ENCODE peak calls at places on chromosome 6, in four cellular contexts. F, C, I and T are unnamed samples. For H3K4me1, the result is how much of the 10 kb centered on the place peaks cover.

GRCh38 chr6:33078442-33078841 is 2.7 kb downstream of the HLA-DPB1 start:
- DNase-seq in F (no peak), C (no peak), I (no peak), T (no peak)

GRCh38 chr6:38977101-38977500 is 71.5 kb upstream of the GLP1R start:
- DNase-seq in F (no peak), C (no peak), I (no peak), T (no peak)

GRCh38 chr6:155387551-155387950 is 68.1 kb downstream of the NOX3 start:
- DNase-seq in I (no peak), C (no peak), F (no peak), T (no peak)

GRCh38 chr6:10585232-10585887 is 64.2 kb downstream of the GCNT2 start:
- DNase-seq in C (no peak), F (no peak), I (no peak), T (no peak)

GRCh38 chr6:128053109-128053508 is 152.3 kb upstream of the THEMIS start:
- DNase-seq in I (no peak), F (no peak), C (no peak), T (no peak)

GRCh38 chr6:34358389-34358906 is 34.0 kb downstream of the NUDT3 start:
- DNase-seq in C (no peak), F (no peak), I (no peak), T (no peak)

GRCh38 chr6:154590770-154591169 is 80.3 kb upstream of the CNKSR3 start:
- DNase-seq in F (no peak), I (peak), C (no peak), T (no peak)

GRCh38 chr6:30763618-30764489 is 19.5 kb upstream of the IER3 start:
- DNase-seq in I (no peak), C (peak), F (no peak), T (peak)

GRCh38 chr6:31971993-31972708 is at the start of gene DXO:
- DNase-seq in I (peak), C (peak), F (peak), T (peak)
- TF ChIP-seq POLR2AphosphoS5 in I (peak), C (peak), F (peak), T (peak)

GRCh38 chr6:36700812-36701211 is 3.2 kb downstream of the RAB44 start:
- DNase-seq in I (no peak), F (no peak), C (no peak), T (no peak)

GRCh38 chr6:36702656-36703055 is 5.0 kb downstream of the RAB44 start:
- DNase-seq in C (no peak), I (no peak), F (no peak), T (no peak)

GRCh38 chr6:36703081-36703606 is 5.5 kb downstream of the RAB44 start:
- DNase-seq in F (no peak), C (no peak), I (no peak), T (no peak)

GRCh38 chr6:36700071-36700811 is 2.6 kb downstream of the RAB44 start:
- DNase-seq in F (no peak), I (no peak), C (no peak), T (no peak)

DNA sequence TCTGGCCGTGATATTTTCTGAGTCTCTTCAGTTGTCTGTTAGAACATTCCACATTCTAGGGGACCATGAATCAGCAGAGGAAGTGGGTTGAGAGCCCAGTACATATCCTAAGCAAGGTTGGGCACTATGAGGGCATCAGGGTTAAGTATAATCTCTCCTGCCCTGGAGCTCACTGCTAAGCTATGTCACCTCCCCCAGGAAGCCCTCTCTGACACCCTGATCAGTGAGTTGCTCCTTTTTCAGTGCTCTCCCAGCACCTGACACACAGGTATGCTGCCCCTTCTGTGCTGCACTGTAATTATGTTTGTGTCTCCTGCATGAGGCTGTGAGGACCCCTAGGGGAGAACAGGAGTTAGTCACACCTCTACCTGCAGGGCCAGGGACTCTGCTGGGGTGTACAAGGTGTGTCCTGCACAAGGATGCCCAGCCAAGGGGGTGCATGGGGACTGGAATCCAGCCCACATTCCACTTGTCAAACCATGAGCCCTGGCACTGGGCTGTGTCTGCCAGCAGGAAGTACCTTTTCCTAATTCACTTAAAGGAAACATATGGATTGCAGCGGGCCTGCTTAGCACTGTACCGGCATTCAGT is 3.9 kb downstream of the RAB44 start:
- DNase-seq in F (no peak), I (no peak), C (peak), T (no peak)
- TF ChIP-seq CTCF in F (no peak), I (no peak), C (peak), T (no peak)

GRCh38 chr6:148517518-148517917 is 174.9 kb downstream of the SASH1 start:
- DNase-seq in F (no peak), I (no peak), C (no peak), T (no peak)
- H3K4me1 ChIP-seq in F (half or more), I (under half), C (under half), T (under half)

DNA sequence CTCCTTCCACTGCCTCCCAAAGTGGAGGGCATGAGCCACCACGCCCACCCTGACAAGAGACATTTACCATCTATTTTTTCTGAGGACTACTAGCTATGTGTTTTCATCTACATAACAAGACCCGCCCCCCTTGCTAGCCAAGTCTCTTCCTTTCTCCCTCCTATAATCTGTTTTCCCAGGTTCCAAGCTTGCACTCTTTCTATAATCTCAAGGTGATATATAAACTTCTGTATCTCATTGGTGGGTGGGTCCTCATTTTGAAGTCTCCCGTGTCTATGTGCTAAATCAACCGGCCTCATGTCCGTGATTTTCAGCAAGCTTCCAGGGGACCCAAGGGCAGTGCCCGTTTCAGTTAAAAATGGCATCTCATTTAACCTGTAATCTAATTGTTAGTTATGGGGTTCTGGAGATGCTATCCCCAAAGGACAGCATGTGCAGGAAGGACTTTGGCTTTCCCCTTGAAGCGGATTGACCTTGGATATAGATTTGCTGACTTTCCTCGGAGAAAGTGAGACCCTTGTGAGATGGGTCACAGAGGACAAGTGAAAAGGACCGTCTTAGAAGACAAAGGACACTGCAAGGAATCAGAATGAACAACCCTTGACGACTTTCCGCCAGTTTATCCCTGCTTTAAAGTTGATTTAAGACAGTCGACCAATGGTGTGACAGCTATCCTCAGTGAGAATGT is 22.4 kb downstream of the OR2B2 start:
- DNase-seq in I (no peak), F (no peak), C (no peak), T (no peak)
- TF ChIP-seq POLR2AphosphoS5 in I (no peak), F (no peak), C (no peak), T (no peak)

GRCh38 chr6:23305325-23305943 is 736.1 kb downstream of the HDGFL1 start:
- DNase-seq in F (no peak), C (no peak), I (no peak), T (no peak)
- TF ChIP-seq CTCF in F (no peak), C (no peak), I (no peak), T (no peak)

GRCh38 chr6:43271944-43272343 is 26.1 kb upstream of the SLC22A7 start:
- DNase-seq in F (no peak), I (no peak), C (no peak), T (no peak)

GRCh38 chr6:43269273-43270007 is 26.2 kb downstream of the TTBK1 start:
- DNase-seq in F (no peak), C (no peak), I (peak), T (no peak)

GRCh38 chr6:43273707-43274106 is 24.4 kb upstream of the SLC22A7 start:
- DNase-seq in F (no peak), C (peak), I (no peak), T (no peak)

GRCh38 chr6:43268782-43269272 is 25.5 kb downstream of the TTBK1 start:
- DNase-seq in C (no peak), I (no peak), F (no peak), T (no peak)

DNA sequence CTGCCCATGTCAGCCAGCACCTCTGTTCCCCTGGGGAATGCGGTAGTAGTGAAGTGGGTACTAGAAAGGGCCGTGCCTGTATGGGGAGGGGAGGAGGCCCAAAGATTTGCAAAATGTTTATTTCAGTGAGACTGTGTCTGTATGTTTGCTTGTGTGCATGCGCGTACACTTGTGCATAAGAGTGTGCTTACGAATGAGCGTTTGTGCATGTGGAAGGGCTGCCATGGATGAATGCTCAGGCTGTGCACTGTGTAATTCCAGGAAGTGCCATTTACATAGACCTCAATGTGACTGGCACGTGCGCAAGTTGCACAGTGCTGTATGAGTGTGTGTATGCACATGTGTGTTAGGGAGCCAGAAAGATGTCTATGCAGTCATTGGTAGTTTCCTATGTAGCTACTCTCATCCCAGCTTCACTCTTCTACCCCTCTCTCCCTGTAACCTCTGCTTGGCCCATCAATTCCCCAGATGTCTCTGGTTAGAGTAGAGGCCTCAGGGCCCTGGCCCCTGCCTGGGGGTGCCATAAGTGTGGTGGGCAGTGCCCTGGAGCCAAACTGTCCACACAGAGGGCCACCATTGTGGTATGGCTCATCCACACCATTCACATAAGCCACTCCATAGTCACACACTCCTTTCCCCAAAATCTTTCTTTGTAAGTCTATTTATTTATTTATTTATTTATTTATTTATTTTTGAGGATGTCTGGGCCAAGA is 26.8 kb upstream of the SLC22A7 start:
- DNase-seq in I (no peak), C (no peak), F (no peak), T (no peak)
- H3K4me1 ChIP-seq in I (half or more), C (half or more), F (half or more), T (under half)

GRCh38 chr6:114421219-114421618 is 78.4 kb upstream of the HS3ST5 start:
- DNase-seq in I (no peak), F (no peak), C (no peak), T (no peak)

GRCh38 chr6:114418304-114418972 is 75.6 kb upstream of the HS3ST5 start:
- DNase-seq in C (no peak), F (no peak), I (no peak), T (no peak)

DNA sequence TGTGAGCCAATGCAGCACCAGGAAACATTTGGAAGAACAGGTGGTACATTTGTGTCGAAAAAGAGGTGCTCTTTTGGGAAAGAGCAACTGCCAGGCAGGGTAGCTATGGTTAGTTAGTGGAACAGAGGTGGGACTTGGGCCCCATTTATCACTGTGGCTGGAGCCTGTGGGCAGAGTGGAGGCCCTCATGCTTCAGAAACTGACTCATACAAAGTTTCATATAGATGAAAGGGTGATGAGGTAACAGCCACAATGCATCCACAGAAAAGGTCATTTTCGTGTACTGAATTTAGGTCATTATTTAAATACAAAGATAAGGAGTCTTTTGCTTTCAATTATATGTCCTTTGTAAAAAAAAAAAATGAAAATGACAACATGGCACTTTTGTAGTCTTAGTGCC is 76.4 kb upstream of the HS3ST5 start:
- DNase-seq in I (no peak), C (peak), F (no peak), T (no peak)
- TF ChIP-seq POLR2AphosphoS5 in I (no peak), C (no peak), F (no peak), T (no peak)

GRCh38 chr6:111274593-111275217 is 187.4 kb downstream of the SLC16A10 start:
- DNase-seq in C (no peak), I (no peak), F (no peak), T (no peak)

GRCh38 chr6:111269401-111269970 is 182.2 kb downstream of the SLC16A10 start:
- DNase-seq in I (no peak), C (no peak), F (no peak), T (no peak)

GRCh38 chr6:111265842-111266241 is 178.5 kb downstream of the SLC16A10 start:
- DNase-seq in F (no peak), I (no peak), C (no peak), T (no peak)

GRCh38 chr6:111267764-111268333 is 180.5 kb downstream of the SLC16A10 start:
- DNase-seq in C (no peak), I (no peak), F (no peak), T (no peak)

DNA sequence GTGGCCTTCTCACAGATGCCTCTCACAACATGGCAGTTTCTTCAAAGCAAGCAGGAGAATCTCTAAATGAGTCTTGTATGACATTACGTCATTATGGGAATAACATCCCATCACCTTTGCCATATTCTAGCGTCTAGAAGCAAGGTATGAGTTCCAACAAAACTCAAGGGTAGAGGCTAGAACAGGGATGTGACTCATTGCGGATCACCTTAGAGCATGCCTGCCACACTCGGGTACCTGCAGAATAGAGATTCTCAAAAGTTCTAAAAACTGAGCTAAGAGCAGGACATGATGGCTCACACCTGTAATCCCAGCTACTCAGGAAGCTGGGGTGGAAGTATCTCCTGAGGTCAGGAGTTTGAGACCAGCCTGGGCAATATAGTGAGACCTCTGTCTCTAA is 182.8 kb downstream of the SLC16A10 start:
- DNase-seq in F (no peak), I (no peak), C (no peak), T (no peak)
- TF ChIP-seq CTCF in F (no peak), I (no peak), C (no peak), T (no peak)

GRCh38 chr6:129646140-129646569 is 63.8 kb downstream of the ARHGAP18 start:
- DNase-seq in F (no peak), I (no peak), C (no peak), T (no peak)

GRCh38 chr6:129644567-129645015 is 65.4 kb downstream of the ARHGAP18 start:
- DNase-seq in C (peak), F (no peak), I (no peak), T (no peak)

GRCh38 chr6:129646617-129647016 is 63.4 kb downstream of the ARHGAP18 start:
- DNase-seq in I (no peak), F (no peak), C (no peak), T (no peak)

GRCh38 chr6:129647044-129647443 is 62.9 kb downstream of the ARHGAP18 start:
- DNase-seq in C (no peak), F (no peak), I (no peak), T (no peak)

GRCh38 chr6:129645371-129646139 is 64.4 kb downstream of the ARHGAP18 start:
- DNase-seq in F (no peak), I (no peak), C (peak), T (no peak)
- H3K4me1 ChIP-seq in F (under half), I (under half), C (half or more), T (under half)

GRCh38 chr6:87806098-87806497 is 104.1 kb upstream of the AKIRIN2 start:
- DNase-seq in F (no peak), C (no peak), I (no peak), T (no peak)

GRCh38 chr6:87803784-87804183 is 101.8 kb upstream of the AKIRIN2 start:
- DNase-seq in I (no peak), F (no peak), C (no peak), T (no peak)

GRCh38 chr6:87806635-87807034 is 104.6 kb upstream of the AKIRIN2 start:
- DNase-seq in C (peak), I (no peak), F (no peak), T (no peak)

GRCh38 chr6:87807423-87807978 is 105.5 kb upstream of the AKIRIN2 start:
- DNase-seq in F (no peak), I (no peak), C (no peak), T (no peak)

DNA sequence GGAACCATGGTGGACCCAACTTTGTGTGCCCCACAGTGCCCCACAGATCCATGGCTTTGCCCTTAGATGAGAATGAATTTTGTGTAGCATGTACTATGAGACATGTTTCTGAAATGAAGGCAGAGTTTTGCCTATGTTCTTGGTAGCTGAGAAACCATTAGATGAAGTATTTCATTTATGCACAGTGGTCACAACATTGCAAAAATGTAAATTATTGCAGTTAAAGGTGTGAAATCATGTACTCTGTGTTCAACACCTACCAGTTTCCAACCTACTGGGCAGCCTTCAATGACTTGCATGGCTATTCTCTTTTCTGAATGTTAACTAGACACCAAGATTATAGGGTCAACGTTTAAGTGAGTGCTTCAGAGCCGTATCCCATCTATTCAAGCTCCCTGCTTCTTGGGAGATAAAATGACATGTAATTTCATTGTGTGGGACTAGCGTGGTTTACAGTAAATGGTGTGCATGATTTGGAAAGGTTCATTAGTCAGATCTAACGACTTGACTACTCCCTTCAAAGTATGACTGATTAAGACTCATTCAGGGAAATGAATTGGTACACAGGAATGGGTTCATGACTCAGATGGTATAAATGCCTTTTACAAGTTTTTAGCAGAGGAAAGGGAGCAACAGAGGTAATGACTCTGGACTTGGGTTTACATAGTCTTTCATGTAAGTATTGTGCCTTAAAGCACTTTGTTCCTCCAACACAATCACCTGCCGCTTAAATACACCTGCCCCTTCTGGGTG is 106.1 kb upstream of the AKIRIN2 start:
- DNase-seq in I (no peak), F (no peak), C (no peak), T (no peak)
- TF ChIP-seq POLR2AphosphoS5 in I (no peak), F (no peak), C (no peak), T (no peak)